ENCODE peak calls at places on chromosomes 4 and X, in four cellular contexts. O is K562, D is HepG2, B is WTC11. N is an unnamed sample.

GRCh38 chr4:183405371-183405770 is 39.1 kb upstream of the CDKN2AIP start:
- DNase-seq in O (no peak), D (no peak), B (no peak), N (no peak)

GRCh38 chrX:67543818-67544217 is at the start of gene AR:
- DNase-seq in O (no peak), D (no peak), B (peak; percentile 74), N (no peak)

GRCh38 chr4:153151535-153152452 is 52.4 kb upstream of the TRIM2 start:
- DNase-seq in O (no peak), D (no peak), B (peak; percentile 94), N (no peak)

GRCh38 chrX:133366735-133367134 is 48.6 kb downstream of the GPC4 start:
- DNase-seq in O (no peak), D (no peak), B (no peak), N (no peak)

GRCh38 chr4:8315343-8316250 is 46.0 kb downstream of the HTRA3 start:
- DNase-seq in O (no peak), D (peak; percentile 62), B (no peak), N (no peak)

GRCh38 chr4:46329118-46329976 is 60.6 kb downstream of the GABRA2 start:
- DNase-seq in O (peak; percentile 13), D (peak; percentile 46), B (peak; percentile 25), N (no peak)

GRCh38 chrX:57583477-57583876 is 8.3 kb upstream of the ZXDB start:
- DNase-seq in O (peak; percentile 6), D (no peak), B (no peak), N (no peak)

GRCh38 chr4:2304877-2305561 is 43.1 kb upstream of the MXD4 start:
- DNase-seq in O (no peak), D (no peak), B (no peak), N (no peak)

GRCh38 chr4:89837385-89837995 is 529 bp upstream of the SNCA start:
- DNase-seq in O (peak; percentile 10), D (no peak), B (peak; percentile 66), N (no peak)

GRCh38 chr4:57233391-57233790 is 123.2 kb upstream of the IGFBP7 start:
- DNase-seq in O (no peak), D (no peak), B (no peak), N (no peak)

GRCh38 chrX:145609951-145610511 is 207.6 kb upstream of the SLITRK2 start:
- DNase-seq in O (no peak), D (no peak), B (no peak), N (no peak)
- TF ChIP-seq TCF7 in O (no peak), D (no peak), B (no peak), N (no peak)

GRCh38 chr4:116849620-116850019 is 235.8 kb downstream of the TRAM1L1 start:
- DNase-seq in O (no peak), D (no peak), B (no peak), N (no peak)
- TF ChIP-seq TCF7 in O (no peak), D (no peak), B (no peak), N (no peak)

GRCh38 chrX:110182362-110182761 is 135.5 kb downstream of the AMMECR1 start:
- DNase-seq in O (no peak), D (no peak), B (no peak), N (no peak)
- TF ChIP-seq TCF7 in O (no peak), D (no peak), B (no peak), N (no peak)

DNA sequence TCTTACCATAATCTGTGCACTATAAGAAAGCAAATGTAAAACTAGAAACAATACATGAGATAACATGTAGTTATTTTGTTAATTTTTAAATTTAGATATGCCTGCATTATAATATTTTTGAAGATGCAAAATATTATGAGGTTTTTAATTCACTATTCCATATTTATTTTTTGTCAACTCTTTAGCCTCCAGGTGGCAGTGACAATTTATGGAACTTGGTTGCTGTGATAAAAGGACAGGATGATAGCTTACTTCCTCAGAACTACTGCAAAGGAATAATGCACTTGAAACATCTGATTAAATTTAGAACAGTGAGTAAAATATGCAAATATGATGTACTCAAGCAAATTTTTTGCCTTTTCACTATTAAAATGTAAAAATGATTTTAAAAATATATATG is 45.1 kb downstream of the SPATA4 start:
- DNase-seq in O (peak; percentile 2), D (peak; percentile 5), B (no peak), N (no peak)
- TF ChIP-seq TCF7 in O (no peak), D (no peak), B (no peak), N (no peak)

DNA sequence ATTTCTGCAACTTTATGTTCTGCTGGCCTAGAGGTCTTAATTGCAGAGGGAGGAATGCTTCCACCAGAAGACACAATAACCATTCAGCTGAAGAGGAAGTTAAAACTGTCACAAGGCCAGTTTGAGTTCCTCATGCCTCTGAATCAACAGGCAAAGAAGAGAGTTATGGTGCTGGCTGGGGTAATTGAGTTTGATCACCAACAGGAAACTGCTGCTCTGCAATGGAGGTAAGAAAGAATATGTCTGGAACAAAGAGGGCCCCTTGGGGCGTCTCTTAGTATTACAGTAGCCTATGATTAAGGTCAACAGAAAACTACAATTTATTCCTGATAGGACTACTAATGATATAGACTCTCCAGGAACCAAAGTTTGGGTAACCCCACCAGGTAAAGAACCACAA is 744.0 kb downstream of the FSTL5 start:
- DNase-seq in O (no peak), D (peak; percentile 1), B (peak; percentile 16), N (no peak)
- TF ChIP-seq TCF7 in O (no peak), D (no peak), B (no peak), N (no peak)

GRCh38 chrX:16826207-16826606 is 39.9 kb downstream of the TXLNG start:
- DNase-seq in O (peak; percentile 45), D (peak; percentile 78), B (no peak), N (no peak)
- TF ChIP-seq TCF7 in O (no peak), D (no peak), B (no peak), N (no peak)

N was measured in GM12878.